ENCODE peak calls at places on chromosomes 2 and 18, in four cellular contexts. W, K, R and J are unnamed samples.

GRCh38 chr2:218168016-218168415 is 1.3 kb upstream of the CXCR1 start:
- DNase-seq in W (no peak), K (no peak), R (no peak), J (no peak)

GRCh38 chr2:101828267-101829017 is 130.9 kb downstream of the MAP4K4 start:
- DNase-seq in W (peak; percentile 60), K (no peak), R (no peak), J (no peak)

GRCh38 chr2:135615404-135615803 is 84.1 kb downstream of the R3HDM1 start:
- DNase-seq in W (no peak), K (no peak), R (no peak), J (no peak)

GRCh38 chr2:43050866-43051265 is 175.5 kb downstream of the ZFP36L2 start:
- DNase-seq in W (no peak), K (no peak), R (no peak), J (no peak)

GRCh38 chr2:39710807-39711206 is 45.1 kb downstream of the TMEM178A start:
- DNase-seq in W (no peak), K (no peak), R (no peak), J (no peak)

GRCh38 chr2:203122317-203122998 is 107.8 kb downstream of the NBEAL1 start:
- DNase-seq in W (peak; percentile 7), K (peak; percentile 1), R (no peak), J (no peak)

GRCh38 chr18:62848946-62849345 is 133.6 kb downstream of the PHLPP1 start:
- DNase-seq in W (no peak), K (no peak), R (no peak), J (no peak)

GRCh38 chr2:147451902-147452515 is 392.8 kb upstream of the ACVR2A start:
- DNase-seq in W (no peak), K (peak; percentile 62), R (no peak), J (no peak)

GRCh38 chr18:9914584-9915290 is 921 bp downstream of the VAPA start:
- DNase-seq in W (peak; percentile 82), K (peak; percentile 65), R (no peak), J (peak; percentile 54)

GRCh38 chr2:107469437-107469995 is 357.2 kb upstream of the RGPD4 start:
- DNase-seq in W (no peak), K (no peak), R (no peak), J (no peak)

GRCh38 chr2:231894566-231895380 is 31.4 kb downstream of the NPPC start:
- DNase-seq in W (no peak), K (no peak), R (no peak), J (no peak)

GRCh38 chr2:25566694-25567093 is 106.7 kb downstream of the DTNB start:
- DNase-seq in W (peak; percentile 35), K (peak; percentile 8), R (no peak), J (no peak)

GRCh38 chr2:146477383-146477782 is 1367.4 kb upstream of the ACVR2A start:
- DNase-seq in W (no peak), K (peak; percentile 28), R (no peak), J (no peak)

GRCh38 chr2:22756644-22757043 is 628.3 kb upstream of the KLHL29 start:
- DNase-seq in W (no peak), K (no peak), R (no peak), J (no peak)

GRCh38 chr2:39730685-39731302 is 48.3 kb downstream of the THUMPD2 start:
- DNase-seq in W (no peak), K (peak; percentile 32), R (peak; percentile 32), J (no peak)

GRCh38 chr2:59297829-59298228 is 1056.7 kb upstream of the FANCL start:
- DNase-seq in W (no peak), K (no peak), R (no peak), J (no peak)

GRCh38 chr18:54801374-54801773 is 26.9 kb upstream of the RAB27B start:
- DNase-seq in W (no peak), K (no peak), R (no peak), J (no peak)

GRCh38 chr2:73716518-73717250 is 20.5 kb downstream of the TPRKB start:
- DNase-seq in W (peak; percentile 84), K (no peak), R (no peak), J (no peak)

GRCh38 chr18:39742015-39742466 is 2176.4 kb upstream of the CELF4 start:
- DNase-seq in W (peak; percentile 24), K (peak; percentile 24), R (no peak), J (no peak)

GRCh38 chr2:219541611-219542180 is 1.9 kb downstream of the CHPF start:
- DNase-seq in W (peak; percentile 52), K (peak; percentile 85), R (peak; percentile 75), J (peak; percentile 86)

GRCh38 chr18:79576686-79577351 is 102.8 kb upstream of the CTDP1 start:
- DNase-seq in W (peak; percentile 24), K (no peak), R (no peak), J (no peak)

GRCh38 chr2:219029829-219030165 is 11.5 kb downstream of the CFAP65 start:
- DNase-seq in W (peak; percentile 74), K (peak; percentile 88), R (peak; percentile 86), J (peak; percentile 87)

GRCh38 chr2:222307138-222307756 is 8.4 kb upstream of the PAX3 start:
- DNase-seq in W (no peak), K (no peak), R (no peak), J (no peak)

GRCh38 chr2:215654177-215654850 is 218.4 kb upstream of the FN1 start:
- DNase-seq in W (peak; percentile 93), K (no peak), R (no peak), J (no peak)

GRCh38 chr2:86035883-86036789 is 69.5 kb downstream of the POLR1A start:
- DNase-seq in W (peak; percentile 79), K (no peak), R (peak; percentile 24), J (no peak)

GRCh38 chr2:55099878-55100820 is 49.9 kb upstream of the RTN4 start:
- DNase-seq in W (peak; percentile 90), K (no peak), R (no peak), J (no peak)

GRCh38 chr2:38233231-38233983 is 143.7 kb downstream of the ATL2 start:
- DNase-seq in W (peak; percentile 91), K (no peak), R (peak; percentile 19), J (no peak)

GRCh38 chr2:109702250-109702985 is 88.3 kb downstream of the SOWAHC start:
- DNase-seq in W (peak; percentile 16), K (no peak), R (peak; percentile 56), J (no peak)

GRCh38 chr18:77346446-77346845 is 96.8 kb downstream of the GALR1 start:
- DNase-seq in W (peak; percentile 19), K (no peak), R (no peak), J (no peak)

GRCh38 chr2:204195498-204195897 is 258.9 kb downstream of the ICOS start:
- DNase-seq in W (no peak), K (no peak), R (no peak), J (peak; percentile 30)